ENCODE peak calls at places on chromosomes 12 and 14, in ten cellular contexts. F is cardiac fibroblast, S is heart right ventricle, B is fibroblast of villous mesenchyme, X is heart left ventricle, Y is breast epithelium, T is mammary epithelial cell, D is dorsolateral prefrontal cortex, G is astrocyte of the spinal cord, J is lung. L is an unnamed sample.

GRCh38 chr14:104888489-104889373 is 23.7 kb downstream of the CEP170B start:
- DNase-seq in F (no peak), S (no peak), B (no peak), X (no peak), Y (peak), T (no peak), D (peak), G (no peak), J (no peak), L (no peak)

GRCh38 chr12:91142184-91142583 is 30.9 kb upstream of the LUM start:
- DNase-seq in F (peak), S (no peak), B (peak), X (peak), Y (no peak), T (no peak), D (no peak), G (no peak), J (no peak), L (no peak)

GRCh38 chr12:121806556-121807308 is 2.9 kb downstream of the SETD1B start:
- DNase-seq in F (peak), S (no peak), B (peak), X (peak), Y (no peak), T (peak), D (no peak), G (peak), J (no peak), L (no peak)

GRCh38 chr12:115204957-115205754 is 521.2 kb upstream of the TBX3 start:
- DNase-seq in F (peak), S (no peak), B (peak), X (no peak), Y (no peak), T (peak), D (no peak), G (peak), J (no peak), L (no peak)

GRCh38 chr12:659090-659683 is 4.1 kb downstream of the NINJ2 start:
- DNase-seq in F (no peak), S (no peak), B (no peak), X (no peak), Y (no peak), T (no peak), D (no peak), G (no peak), J (no peak), L (no peak)

GRCh38 chr14:102778616-102779351 is 1.5 kb downstream of the TRAF3 start:
- DNase-seq in F (peak), S (no peak), B (peak), X (no peak), Y (no peak), T (no peak), D (no peak), G (no peak), J (no peak), L (no peak)

GRCh38 chr12:76143343-76144252 is 59.1 kb upstream of the NAP1L1 start:
- DNase-seq in F (no peak), S (no peak), B (no peak), X (no peak), Y (no peak), T (no peak), D (no peak), G (no peak), J (no peak), L (no peak)

GRCh38 chr12:11727133-11727664 is 77.7 kb downstream of the ETV6 start:
- DNase-seq in F (no peak), S (no peak), B (no peak), X (no peak), Y (no peak), T (no peak), D (peak), G (no peak), J (no peak), L (no peak)

GRCh38 chr12:58097741-58098140 is 156.4 kb downstream of the ATP23 start:
- DNase-seq in F (no peak), S (no peak), B (no peak), X (no peak), Y (no peak), T (no peak), D (no peak), G (no peak), J (no peak), L (no peak)

GRCh38 chr12:97940629-97941028 is 478.0 kb downstream of the RMST start:
- DNase-seq in F (no peak), S (no peak), B (no peak), X (no peak), Y (no peak), T (peak), D (no peak), G (no peak), J (no peak), L (no peak)

GRCh38 chr14:99996951-99997571 is 68.2 kb upstream of the EVL start:
- DNase-seq in F (peak), S (no peak), B (no peak), X (no peak), Y (no peak), T (peak), D (no peak), G (no peak), J (no peak), L (no peak)

GRCh38 chr12:93314177-93314497 is 63.6 kb upstream of the NUDT4 start:
- DNase-seq in F (no peak), S (no peak), B (no peak), X (no peak), Y (no peak), T (no peak), D (no peak), G (no peak), J (no peak), L (no peak)
- H3K4me3 ChIP-seq in F (no peak), S (no peak), B (no peak), X (no peak), Y (no peak), T (no peak), D (no peak), G (no peak), J (no peak), L (no peak)

GRCh38 chr14:41925409-41925808 is 318.7 kb downstream of the LRFN5 start:
- DNase-seq in F (peak), S (no peak), B (peak), X (no peak), Y (no peak), T (no peak), D (no peak), G (peak), J (no peak), L (no peak)
- TF ChIP-seq CTCF in F (peak), S (no peak), B (peak), X (no peak), Y (no peak), T (peak), D (peak), G (peak), J (no peak), L (peak)

GRCh38 chr14:24300326-24300980 is 803 bp downstream of the NOP9 start:
- DNase-seq in F (no peak), S (no peak), B (no peak), X (no peak), Y (no peak), T (no peak), D (no peak), G (no peak), J (no peak), L (no peak)
- H3K4me3 ChIP-seq in F (peak), S (peak), B (peak), X (peak), Y (peak), T (peak), D (peak), G (peak), J (peak), L (peak)

GRCh38 chr14:94670692-94671285 is 58.6 kb downstream of the SERPINA3 start:
- DNase-seq in F (no peak), S (no peak), B (no peak), X (no peak), Y (no peak), T (no peak), D (no peak), G (no peak), J (no peak), L (no peak)
- TF ChIP-seq CTCF in F (no peak), S (no peak), B (no peak), X (no peak), Y (no peak), T (no peak), D (no peak), G (no peak), J (no peak), L (no peak)

GRCh38 chr12:111369496-111370220 is 763 bp upstream of the PHETA1 start:
- DNase-seq in F (no peak), S (no peak), B (no peak), X (no peak), Y (no peak), T (no peak), D (no peak), G (no peak), J (no peak), L (no peak)
- H3K4me3 ChIP-seq in F (peak), S (peak), B (peak), X (peak), Y (peak), T (peak), D (peak), G (peak), J (peak), L (peak)

DNA sequence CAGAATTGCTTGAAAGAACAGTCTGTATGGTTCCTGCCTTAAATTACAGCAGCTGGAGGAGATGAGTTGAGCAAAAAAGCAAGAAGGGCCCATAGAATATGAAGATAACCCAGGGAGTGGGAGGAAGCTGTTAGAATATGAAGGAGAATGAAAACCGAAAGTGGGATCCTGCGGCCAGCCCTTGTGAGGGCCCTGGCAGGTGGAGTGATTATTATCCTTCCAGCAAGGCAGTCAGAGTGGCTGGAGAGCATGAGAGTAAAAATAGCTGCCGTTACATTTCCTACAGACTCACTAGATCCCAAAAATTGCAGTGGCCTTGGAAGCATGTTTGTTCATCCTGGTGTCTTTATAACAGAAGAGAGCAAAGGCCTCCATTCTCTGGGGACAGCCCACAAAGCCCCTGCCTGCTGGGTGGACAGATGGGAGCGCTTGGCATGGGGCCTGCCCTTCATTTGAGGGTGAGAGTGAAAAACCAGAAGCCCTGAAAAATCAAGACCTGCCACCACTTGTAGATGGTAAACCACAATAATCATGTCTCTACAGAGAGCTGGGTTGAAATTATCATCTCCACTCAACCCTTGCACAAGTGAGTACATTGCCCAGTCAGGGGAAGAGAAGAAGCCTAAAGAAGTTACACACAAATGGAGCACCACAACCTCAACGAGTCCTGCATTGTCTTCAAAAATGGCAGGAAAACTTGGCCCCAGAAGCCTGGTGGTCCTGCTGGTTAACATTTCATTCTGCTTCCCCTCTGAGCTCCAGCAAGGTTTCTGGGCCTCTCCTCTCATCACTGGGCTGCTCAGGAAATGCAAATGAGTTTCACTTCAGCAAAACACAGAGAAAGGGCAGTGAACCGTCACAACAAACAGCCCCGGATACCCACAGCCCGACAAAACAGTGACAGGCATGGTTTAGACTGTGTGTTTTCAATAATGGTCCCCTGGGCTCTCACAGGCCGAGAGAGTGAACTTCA is 20.5 kb downstream of the ZDHHC22 start:
- DNase-seq in F (no peak), S (no peak), B (peak), X (no peak), Y (no peak), T (no peak), D (no peak), G (no peak), J (no peak), L (no peak)
- TF ChIP-seq CTCF in F (no peak), S (no peak), B (no peak), X (no peak), Y (no peak), T (no peak), D (no peak), G (no peak), J (no peak), L (no peak)

GRCh38 chr12:14959916-14960315 is 1.5 kb downstream of the ARHGDIB start:
- DNase-seq in F (no peak), S (no peak), B (no peak), X (no peak), Y (no peak), T (no peak), D (no peak), G (no peak), J (no peak), L (no peak)

GRCh38 chr12:14958361-14959125 is 2.9 kb downstream of the ARHGDIB start:
- DNase-seq in F (peak), S (no peak), B (no peak), X (no peak), Y (no peak), T (no peak), D (no peak), G (no peak), J (no peak), L (no peak)

GRCh38 chr12:14959463-14959862 is 1.9 kb downstream of the ARHGDIB start:
- DNase-seq in F (peak), S (no peak), B (no peak), X (no peak), Y (no peak), T (no peak), D (no peak), G (no peak), J (no peak), L (no peak)

GRCh38 chr12:14957769-14958168 is 3.6 kb downstream of the ARHGDIB start:
- DNase-seq in F (peak), S (no peak), B (no peak), X (no peak), Y (no peak), T (no peak), D (no peak), G (no peak), J (no peak), L (no peak)

DNA sequence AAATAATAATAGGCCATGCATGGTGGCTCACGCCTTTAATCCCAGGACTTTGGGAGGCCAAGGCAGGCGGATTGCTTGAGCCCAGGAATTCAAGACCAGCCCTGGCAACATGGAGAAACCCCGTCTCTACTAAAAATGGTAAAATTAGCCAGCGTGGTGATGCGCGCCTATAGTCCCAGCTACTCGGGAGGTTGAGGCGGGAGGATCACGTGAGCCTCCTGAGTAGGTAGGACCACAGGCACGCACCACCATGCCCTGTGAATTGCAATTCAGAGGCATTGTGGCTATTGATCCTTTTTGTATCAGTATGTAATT is 2.3 kb downstream of the ARHGDIB start:
- DNase-seq in F (no peak), S (no peak), B (no peak), X (no peak), Y (no peak), T (no peak), D (no peak), G (no peak), J (no peak), L (no peak)
- H3K4me3 ChIP-seq in F (no peak), S (peak), B (no peak), X (peak), Y (no peak), T (no peak), D (no peak), G (no peak), J (no peak), L (no peak)

DNA sequence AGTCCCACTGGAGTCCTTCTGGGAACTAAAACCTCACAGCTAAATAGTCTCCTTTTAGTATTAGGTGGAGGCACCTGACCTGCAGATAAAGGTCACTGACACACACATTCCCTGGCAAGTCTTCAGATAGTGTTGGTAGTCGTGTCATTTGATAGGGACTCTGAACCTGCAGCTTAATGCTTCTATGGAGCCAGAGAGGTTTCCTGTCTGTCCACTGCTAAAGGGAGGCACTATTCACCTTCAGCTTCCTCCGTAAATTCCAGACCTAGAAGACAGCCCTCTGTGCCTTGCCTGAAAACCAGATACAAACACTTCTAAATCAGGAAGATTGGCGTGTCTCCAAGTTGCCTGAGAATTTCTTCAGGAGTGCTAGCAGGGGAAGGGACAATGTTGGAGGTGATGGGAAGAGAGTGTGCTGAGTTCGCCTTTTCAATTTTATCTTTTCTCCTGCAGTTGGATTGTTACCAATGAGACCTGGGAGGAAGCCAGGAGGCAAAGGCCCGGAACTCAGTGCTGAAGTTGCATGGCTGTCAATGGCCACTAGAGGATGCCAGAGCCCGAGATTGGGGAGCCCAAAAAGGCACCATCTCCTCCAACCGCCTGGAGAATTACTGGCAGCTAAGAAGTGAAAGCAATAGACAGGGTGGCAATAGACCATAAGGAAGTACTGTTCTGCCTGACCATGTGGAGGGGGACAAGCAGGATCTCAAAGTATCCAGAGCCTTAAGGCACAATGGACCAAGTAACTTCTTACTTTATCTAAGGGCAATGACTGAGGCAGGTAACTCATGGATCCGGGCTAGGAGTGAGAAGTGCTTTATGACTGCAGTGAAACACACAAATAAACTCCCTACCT is 81.6 kb upstream of the SCAF11 start:
- DNase-seq in F (peak), S (peak), B (peak), X (peak), Y (peak), T (peak), D (peak), G (peak), J (peak), L (peak)
- TF ChIP-seq CTCF in F (peak), S (peak), B (peak), X (peak), Y (peak), T (peak), D (peak), G (peak), J (peak), L (peak)

GRCh38 chr12:27012239-27012981 is 1.8 kb downstream of the TM7SF3 start:
- DNase-seq in F (no peak), S (no peak), B (no peak), X (no peak), Y (no peak), T (peak), D (no peak), G (no peak), J (no peak), L (no peak)

GRCh38 chr12:27014085-27014858 is at the start of gene TM7SF3:
- DNase-seq in F (peak), S (peak), B (peak), X (peak), Y (peak), T (peak), D (peak), G (peak), J (peak), L (no peak)

GRCh38 chr12:27013606-27014084 is 539 bp downstream of the TM7SF3 start:
- DNase-seq in F (peak), S (no peak), B (peak), X (no peak), Y (no peak), T (peak), D (no peak), G (peak), J (no peak), L (no peak)

GRCh38 chr12:27014859-27015729 is 910 bp upstream of the TM7SF3 start:
- DNase-seq in F (no peak), S (no peak), B (no peak), X (no peak), Y (no peak), T (no peak), D (no peak), G (no peak), J (no peak), L (no peak)

DNA sequence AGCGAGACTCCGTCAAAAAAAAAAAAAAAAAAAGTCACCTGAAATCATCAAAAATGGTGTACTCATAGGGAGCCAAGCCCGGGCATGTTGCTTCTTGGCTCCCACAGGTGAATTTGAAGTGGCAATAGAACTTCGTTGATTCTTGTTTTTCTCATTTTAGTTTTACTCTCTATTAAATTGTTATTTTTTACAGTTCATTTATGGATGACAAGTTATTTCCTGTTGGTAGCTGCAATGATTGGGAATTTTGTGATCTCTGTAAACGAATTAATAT is 1.3 kb downstream of the TM7SF3 start:
- DNase-seq in F (no peak), S (no peak), B (no peak), X (no peak), Y (no peak), T (peak), D (no peak), G (no peak), J (no peak), L (no peak)
- H3K4me3 ChIP-seq in F (no peak), S (peak), B (peak), X (no peak), Y (no peak), T (peak), D (peak), G (peak), J (no peak), L (peak)

GRCh38 chr14:49892636-49893308 is at the start of gene ARF6:
- DNase-seq in F (peak), S (peak), B (peak), X (peak), Y (peak), T (peak), D (peak), G (peak), J (peak), L (peak)
- TF ChIP-seq CTCF in F (no peak), S (no peak), B (no peak), X (no peak), Y (peak), T (peak), D (peak), G (no peak), J (no peak), L (no peak)

L was measured in epithelial cell of proximal tubule.